ENCODE peak calls at places on chromosome 5, in four cellular contexts. One of them, this sample, is unnamed.

GRCh38 chr5:171363846-171364245 is 23.8 kb upstream of the NPM1 start:
- DNase-seq in HCT116: no peak
- DNase-seq in PC-9: no peak
- DNase-seq in cardiac muscle cell: no peak
- DNase-seq in this sample: no peak

GRCh38 chr5:126744842-126745241 is 32.1 kb upstream of the LMNB1 start:
- DNase-seq in HCT116: no peak
- DNase-seq in PC-9: no peak
- DNase-seq in cardiac muscle cell: no peak
- DNase-seq in this sample: no peak

GRCh38 chr5:55601209-55601618 is 66.5 kb upstream of the PLPP1 start:
- DNase-seq in HCT116: no peak
- DNase-seq in PC-9: peak; percentile 94
- DNase-seq in cardiac muscle cell: peak; percentile 32
- DNase-seq in this sample: no peak

GRCh38 chr5:1255081-1255561 is 29.9 kb downstream of the SLC6A18 start:
- DNase-seq in HCT116: no peak
- DNase-seq in PC-9: no peak
- DNase-seq in cardiac muscle cell: no peak
- DNase-seq in this sample: no peak

GRCh38 chr5:146772881-146773440 is 105.6 kb downstream of the PPP2R2B start:
- DNase-seq in HCT116: no peak
- DNase-seq in PC-9: no peak
- DNase-seq in cardiac muscle cell: no peak
- DNase-seq in this sample: no peak

GRCh38 chr5:141412853-141413539 is at the start of gene PCDHGA10:
- DNase-seq in HCT116: peak; percentile 71
- DNase-seq in PC-9: peak; percentile 58
- DNase-seq in cardiac muscle cell: peak; percentile 77
- DNase-seq in this sample: no peak

GRCh38 chr5:39948867-39949468 is 524.2 kb upstream of the DAB2 start:
- DNase-seq in HCT116: peak; percentile 69
- DNase-seq in PC-9: peak; percentile 56
- DNase-seq in cardiac muscle cell: peak; percentile 88
- DNase-seq in this sample: peak; percentile 6

GRCh38 chr5:156920042-156920860 is 42.8 kb downstream of the TIMD4 start:
- DNase-seq in HCT116: no peak
- DNase-seq in PC-9: no peak
- DNase-seq in cardiac muscle cell: peak; percentile 5
- DNase-seq in this sample: peak; percentile 46

GRCh38 chr5:9851458-9851857 is 221.3 kb upstream of the TAS2R1 start:
- DNase-seq in HCT116: no peak
- DNase-seq in PC-9: no peak
- DNase-seq in cardiac muscle cell: peak; percentile 5
- DNase-seq in this sample: no peak

GRCh38 chr5:57410374-57411320 is 72.0 kb downstream of the ACTBL2 start:
- DNase-seq in HCT116: no peak
- DNase-seq in PC-9: no peak
- DNase-seq in cardiac muscle cell: no peak
- DNase-seq in this sample: no peak

GRCh38 chr5:176416965-176417364 is 626 bp upstream of the CLTB start:
- DNase-seq in HCT116: no peak
- DNase-seq in PC-9: no peak
- DNase-seq in cardiac muscle cell: no peak
- DNase-seq in this sample: no peak

GRCh38 chr5:157172408-157172807 is 6.3 kb upstream of the GARIN3 start:
- DNase-seq in HCT116: no peak
- DNase-seq in PC-9: no peak
- DNase-seq in cardiac muscle cell: no peak
- DNase-seq in this sample: peak; percentile 82

GRCh38 chr5:88051148-88051547 is 217.5 kb downstream of the TMEM161B start:
- DNase-seq in HCT116: no peak
- DNase-seq in PC-9: no peak
- DNase-seq in cardiac muscle cell: no peak
- DNase-seq in this sample: no peak

GRCh38 chr5:96809898-96810297 is 2.2 kb upstream of the ERAP1 start:
- DNase-seq in HCT116: no peak
- DNase-seq in PC-9: no peak
- DNase-seq in cardiac muscle cell: no peak
- DNase-seq in this sample: no peak

GRCh38 chr5:177620560-177620959 is 20.6 kb downstream of the B4GALT7 start:
- DNase-seq in HCT116: no peak
- DNase-seq in PC-9: no peak
- DNase-seq in cardiac muscle cell: no peak
- DNase-seq in this sample: no peak

GRCh38 chr5:154755361-154756202 is at the start of gene LARP1:
- DNase-seq in HCT116: no peak
- DNase-seq in PC-9: no peak
- DNase-seq in cardiac muscle cell: peak; percentile 61
- DNase-seq in this sample: peak; percentile 61

GRCh38 chr5:168163966-168164365 is 127.5 kb upstream of the WWC1 start:
- DNase-seq in HCT116: no peak
- DNase-seq in PC-9: no peak
- DNase-seq in cardiac muscle cell: no peak
- DNase-seq in this sample: no peak

GRCh38 chr5:125484272-125485002 is 738.0 kb upstream of the ZNF608 start:
- DNase-seq in HCT116: peak; percentile 49
- DNase-seq in PC-9: peak; percentile 83
- DNase-seq in cardiac muscle cell: peak; percentile 8
- DNase-seq in this sample: no peak
- H3K4me3 ChIP-seq in HCT116: peak overlapping the region; percentile 42
- H3K4me3 ChIP-seq in PC-9: peak overlapping the region; percentile 25
- H3K4me3 ChIP-seq in cardiac muscle cell: no peak overlapping the region
- H3K4me3 ChIP-seq in this sample: no peak overlapping the region

GRCh38 chr5:160968480-160968879 is 116.5 kb upstream of the ATP10B start:
- DNase-seq in HCT116: no peak
- DNase-seq in PC-9: no peak
- DNase-seq in cardiac muscle cell: no peak
- DNase-seq in this sample: no peak

GRCh38 chr5:160970605-160971191 is 118.7 kb upstream of the ATP10B start:
- DNase-seq in HCT116: no peak
- DNase-seq in PC-9: no peak
- DNase-seq in cardiac muscle cell: peak; percentile 52
- DNase-seq in this sample: no peak
- TF ChIP-seq CTCF in HCT116: peak; percentile 38
- TF ChIP-seq CTCF in PC-9: peak; percentile 23
- TF ChIP-seq CTCF in cardiac muscle cell: no peak
- TF ChIP-seq CTCF in this sample: peak; percentile 44

DNA sequence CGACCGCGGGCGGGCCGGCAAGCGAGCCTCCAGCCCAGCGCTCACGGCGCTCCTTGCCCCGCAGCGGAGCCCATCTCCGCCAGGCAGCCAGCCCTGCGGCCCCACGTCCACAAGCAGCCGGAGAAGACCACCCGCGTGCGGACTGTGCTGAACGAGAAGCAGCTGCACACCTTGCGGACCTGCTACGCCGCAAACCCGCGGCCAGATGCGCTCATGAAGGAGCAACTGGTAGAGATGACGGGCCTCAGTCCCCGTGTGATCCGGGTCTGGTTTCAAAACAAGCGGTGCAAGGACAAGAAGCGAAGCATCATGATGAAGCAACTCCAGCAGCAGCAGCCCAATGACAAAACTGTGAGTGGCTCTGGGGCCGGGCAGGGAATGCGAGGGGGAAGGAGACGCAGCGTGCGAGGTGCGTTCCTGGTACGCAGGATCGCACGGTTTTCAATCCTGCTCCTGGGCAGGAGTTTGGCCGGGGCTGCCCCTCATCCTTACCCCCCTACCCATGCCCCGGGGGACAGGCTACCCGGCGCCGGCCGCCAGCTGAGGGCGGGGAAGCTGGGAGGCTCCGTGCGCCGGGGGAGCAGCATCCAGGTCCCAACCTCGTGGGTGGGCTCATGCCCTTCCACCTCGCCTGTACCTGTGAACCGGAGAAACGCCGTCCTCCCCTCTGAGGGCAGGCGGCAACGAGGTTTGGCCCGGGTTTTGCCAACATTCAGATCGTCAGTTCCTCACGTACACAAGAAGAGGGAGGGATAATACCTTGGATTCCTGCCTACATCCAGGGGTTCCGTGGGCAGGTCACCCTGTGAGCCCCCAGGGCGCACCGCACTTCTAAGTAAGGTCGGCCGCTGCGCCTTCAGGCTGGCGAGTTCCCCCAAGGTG is 6.6 kb downstream of the ISL1 start:
- DNase-seq in HCT116: no peak
- DNase-seq in PC-9: no peak
- DNase-seq in cardiac muscle cell: peak; percentile 47
- DNase-seq in this sample: no peak
- H3K4me3 ChIP-seq in HCT116: no peak overlapping the region
- H3K4me3 ChIP-seq in PC-9: no peak overlapping the region
- H3K4me3 ChIP-seq in cardiac muscle cell: peak overlapping the region; percentile 36
- H3K4me3 ChIP-seq in this sample: no peak overlapping the region

GRCh38 chr5:85049020-85049419 is 664.3 kb upstream of the EDIL3 start:
- DNase-seq in HCT116: peak; percentile 8
- DNase-seq in PC-9: no peak
- DNase-seq in cardiac muscle cell: peak; percentile 55
- DNase-seq in this sample: no peak
- TF ChIP-seq CTCF in HCT116: peak; percentile 51
- TF ChIP-seq CTCF in PC-9: peak; percentile 46
- TF ChIP-seq CTCF in cardiac muscle cell: peak; percentile 52
- TF ChIP-seq CTCF in this sample: peak; percentile 21

GRCh38 chr5:137498736-137499505 is at the start of gene SPOCK1:
- DNase-seq in HCT116: peak; percentile 12
- DNase-seq in PC-9: peak; percentile 46
- DNase-seq in cardiac muscle cell: peak; percentile 93
- DNase-seq in this sample: peak; percentile 68
- H3K4me3 ChIP-seq in HCT116: no peak within 1 kb of the TSS
- H3K4me3 ChIP-seq in PC-9: peak within 1 kb of the TSS; percentile 48
- H3K4me3 ChIP-seq in cardiac muscle cell: peak within 1 kb of the TSS; percentile 63
- H3K4me3 ChIP-seq in this sample: no peak within 1 kb of the TSS

DNA sequence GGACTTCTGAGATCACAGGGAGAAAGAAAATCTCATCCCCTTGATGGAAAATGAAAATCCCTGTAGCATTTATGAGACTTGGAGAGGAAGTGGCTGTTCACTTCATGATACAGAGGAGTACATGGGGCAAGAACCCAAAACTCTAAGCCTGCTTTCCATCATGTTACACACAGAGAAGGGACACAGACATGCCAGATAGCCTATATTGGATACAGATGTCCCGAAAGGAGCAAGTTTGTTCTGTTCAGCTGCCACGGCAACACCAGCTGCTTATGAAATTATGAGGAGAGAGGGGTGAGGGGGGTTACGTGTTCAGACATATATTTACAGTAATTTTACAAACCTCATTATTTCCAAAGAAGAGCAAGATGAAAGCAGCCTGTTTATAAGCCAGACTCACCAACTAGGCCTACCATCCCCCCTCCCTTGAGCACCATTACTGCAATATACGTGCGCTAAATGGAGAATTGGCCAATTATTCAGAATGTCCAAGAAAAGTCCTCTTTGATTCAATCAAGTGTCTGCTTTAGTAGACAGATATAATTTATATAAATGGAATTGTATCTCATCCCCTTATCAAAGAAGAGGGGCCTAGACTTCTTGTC is 219.9 kb downstream of the MARCHF11 start:
- DNase-seq in HCT116: no peak
- DNase-seq in PC-9: no peak
- DNase-seq in cardiac muscle cell: no peak
- DNase-seq in this sample: no peak
- TF ChIP-seq CTCF in HCT116: no peak
- TF ChIP-seq CTCF in PC-9: no peak
- TF ChIP-seq CTCF in cardiac muscle cell: no peak
- TF ChIP-seq CTCF in this sample: no peak

This sample was measured in GM06990.